ENCODE peak calls at places on chromosomes 2 and 18, in eight cellular contexts. K, P, V, M, G, J, T and Q are unnamed samples.

GRCh38 chr2:41870948-41871522 is 176.8 kb upstream of the PKDCC start:
- DNase-seq in K (no peak), P (no peak), V (no peak), M (no peak), G (no peak), J (peak; percentile 44), T (no peak), Q (no peak)

GRCh38 chr2:290090-290722 is 2.3 kb upstream of the ALKAL2 start:
- DNase-seq in K (peak; percentile 61), P (peak; percentile 65), V (no peak), M (peak; percentile 42), G (peak; percentile 93), J (peak; percentile 61), T (no peak), Q (peak; percentile 44)

GRCh38 chr2:150469706-150470105 is 17.8 kb downstream of the RND3 start:
- DNase-seq in K (no peak), P (no peak), V (no peak), M (no peak), G (no peak), J (no peak), T (no peak), Q (no peak)

GRCh38 chr18:31398191-31398590 is 21.6 kb downstream of the DSG4 start:
- DNase-seq in K (no peak), P (no peak), V (no peak), M (no peak), G (no peak), J (no peak), T (no peak), Q (no peak)

GRCh38 chr2:222545821-222546540 is 109.9 kb downstream of the FARSB start:
- DNase-seq in K (no peak), P (no peak), V (no peak), M (no peak), G (no peak), J (peak; percentile 39), T (no peak), Q (no peak)

GRCh38 chr2:234304945-234305344 is 191.9 kb downstream of the ARL4C start:
- DNase-seq in K (no peak), P (no peak), V (no peak), M (no peak), G (no peak), J (peak; percentile 83), T (no peak), Q (no peak)

GRCh38 chr18:63241317-63241712 is 78.3 kb downstream of the BCL2 start:
- DNase-seq in K (no peak), P (no peak), V (no peak), M (no peak), G (no peak), J (no peak), T (no peak), Q (no peak)

GRCh38 chr2:186304064-186304463 is 182.0 kb upstream of the ZC3H15 start:
- DNase-seq in K (no peak), P (no peak), V (no peak), M (no peak), G (no peak), J (no peak), T (no peak), Q (no peak)

GRCh38 chr18:46497129-46497528 is 159.9 kb downstream of the LOXHD1 start:
- DNase-seq in K (peak; percentile 42), P (no peak), V (no peak), M (peak; percentile 62), G (no peak), J (no peak), T (no peak), Q (no peak)

GRCh38 chr2:72138011-72138881 is 9.4 kb downstream of the CYP26B1 start:
- DNase-seq in K (no peak), P (no peak), V (no peak), M (no peak), G (peak; percentile 73), J (no peak), T (no peak), Q (no peak)

GRCh38 chr2:154247503-154247902 is 375.8 kb downstream of the GALNT13 start:
- DNase-seq in K (no peak), P (no peak), V (no peak), M (no peak), G (no peak), J (no peak), T (no peak), Q (no peak)

GRCh38 chr18:32553640-32554039 is 83.0 kb upstream of the GAREM1 start:
- DNase-seq in K (no peak), P (no peak), V (no peak), M (no peak), G (no peak), J (peak; percentile 95), T (no peak), Q (no peak)

GRCh38 chr18:35182151-35182550 is 58.7 kb upstream of the ZNF397 start:
- DNase-seq in K (no peak), P (no peak), V (no peak), M (no peak), G (no peak), J (no peak), T (no peak), Q (no peak)

GRCh38 chr2:17940105-17940630 is 61.7 kb downstream of the KCNS3 start:
- DNase-seq in K (no peak), P (no peak), V (no peak), M (no peak), G (no peak), J (no peak), T (no peak), Q (no peak)

GRCh38 chr18:23619388-23619873 is 33.1 kb upstream of the NPC1 start:
- DNase-seq in K (peak; percentile 27), P (no peak), V (no peak), M (no peak), G (peak; percentile 88), J (peak; percentile 10), T (no peak), Q (no peak)

GRCh38 chr2:64622443-64623231 is 31.1 kb downstream of the SERTAD2 start:
- DNase-seq in K (no peak), P (peak; percentile 61), V (no peak), M (no peak), G (no peak), J (peak; percentile 36), T (no peak), Q (no peak)

GRCh38 chr2:30738141-30738911 is 68.9 kb downstream of the CAPN13 start:
- DNase-seq in K (no peak), P (no peak), V (peak; percentile 18), M (no peak), G (no peak), J (no peak), T (no peak), Q (no peak)

GRCh38 chr2:117170897-117171296 is 643.6 kb upstream of the DDX18 start:
- DNase-seq in K (no peak), P (no peak), V (no peak), M (no peak), G (no peak), J (no peak), T (no peak), Q (no peak)

GRCh38 chr2:200089040-200089755 is 133.8 kb downstream of the MAIP1 start:
- DNase-seq in K (no peak), P (peak; percentile 64), V (no peak), M (no peak), G (no peak), J (no peak), T (no peak), Q (no peak)

GRCh38 chr18:75214766-75215515 is 4.3 kb downstream of the TSHZ1 start:
- DNase-seq in K (no peak), P (peak; percentile 63), V (no peak), M (no peak), G (no peak), J (peak; percentile 78), T (no peak), Q (no peak)

GRCh38 chr2:102761763-102762162 is at the start of gene TMEM182:
- DNase-seq in K (no peak), P (no peak), V (no peak), M (no peak), G (no peak), J (no peak), T (no peak), Q (no peak)

GRCh38 chr2:48952071-48952604 is 196.6 kb upstream of the LHCGR start:
- DNase-seq in K (no peak), P (no peak), V (no peak), M (no peak), G (no peak), J (peak; percentile 36), T (no peak), Q (no peak)

GRCh38 chr2:86275384-86275799 is 62.0 kb downstream of the REEP1 start:
- DNase-seq in K (no peak), P (no peak), V (no peak), M (no peak), G (no peak), J (no peak), T (no peak), Q (no peak)

GRCh38 chr2:228318218-228318617 is 136.7 kb upstream of the SPHKAP start:
- DNase-seq in K (no peak), P (peak; percentile 54), V (no peak), M (no peak), G (no peak), J (peak; percentile 78), T (peak; percentile 60), Q (no peak)

GRCh38 chr18:7084766-7085080 is 32.9 kb downstream of the LAMA1 start:
- DNase-seq in K (no peak), P (no peak), V (no peak), M (no peak), G (no peak), J (no peak), T (no peak), Q (no peak)

GRCh38 chr2:5694016-5694690 is 2.0 kb downstream of the SOX11 start:
- DNase-seq in K (no peak), P (no peak), V (no peak), M (no peak), G (no peak), J (peak; percentile 79), T (no peak), Q (no peak)

GRCh38 chr2:120313695-120314615 is 32.0 kb upstream of the INHBB start:
- DNase-seq in K (no peak), P (peak; percentile 28), V (no peak), M (no peak), G (peak; percentile 84), J (peak; percentile 38), T (no peak), Q (no peak)

GRCh38 chr2:231462729-231463465 is 1.4 kb downstream of the NCL start:
- DNase-seq in K (no peak), P (no peak), V (no peak), M (no peak), G (no peak), J (no peak), T (no peak), Q (no peak)

GRCh38 chr2:152166633-152167032 is 8.9 kb downstream of the STAM2 start:
- DNase-seq in K (no peak), P (no peak), V (no peak), M (no peak), G (no peak), J (no peak), T (no peak), Q (no peak)

GRCh38 chr2:47271054-47272000 is 116.2 kb upstream of the STPG4 start:
- DNase-seq in K (no peak), P (no peak), V (no peak), M (no peak), G (no peak), J (peak; percentile 65), T (peak; percentile 72), Q (peak; percentile 36)

GRCh38 chr2:144524190-144524957 is 4.5 kb upstream of the ZEB2 start:
- DNase-seq in K (peak; percentile 49), P (no peak), V (no peak), M (no peak), G (peak; percentile 91), J (peak; percentile 82), T (no peak), Q (no peak)

GRCh38 chr18:79382681-79383387 is 12.9 kb upstream of the NFATC1 start:
- DNase-seq in K (no peak), P (no peak), V (no peak), M (no peak), G (peak; percentile 66), J (no peak), T (no peak), Q (no peak)

GRCh38 chr18:23740105-23740830 is 51.0 kb downstream of the LAMA3 start:
- DNase-seq in K (no peak), P (no peak), V (no peak), M (no peak), G (no peak), J (no peak), T (no peak), Q (no peak)

GRCh38 chr2:147490612-147491261 is 354.1 kb upstream of the ACVR2A start:
- DNase-seq in K (no peak), P (no peak), V (no peak), M (no peak), G (no peak), J (peak; percentile 75), T (no peak), Q (no peak)